ENCODE peak calls at places on chromosomes 3 and 15, in seven cellular contexts. D is NCI-H226, B is NCI-H2029, M is AG08396, N is cardiac muscle cell, K is testis, Q is GM12864. R is an unnamed sample.

GRCh38 chr15:33152502-33153109 is 41.9 kb downstream of the FMN1 start:
- DNase-seq in K (no peak), N (no peak), B (no peak), D (no peak), M (no peak), Q (no peak), R (no peak)

GRCh38 chr3:14920536-14920935 is 26.8 kb upstream of the NR2C2 start:
- DNase-seq in K (peak), D (no peak), M (no peak), B (no peak), N (no peak), Q (no peak), R (no peak)

GRCh38 chr3:175179055-175179454 is 319.9 kb downstream of the NAALADL2 start:
- DNase-seq in K (no peak), N (no peak), Q (no peak), M (no peak), B (peak), D (no peak), R (no peak)

GRCh38 chr3:170178631-170179030 is 2.9 kb downstream of the PHC3 start:
- DNase-seq in K (no peak), M (no peak), B (no peak), D (no peak), N (no peak), Q (no peak), R (no peak)

GRCh38 chr3:183230826-183231225 is 22.2 kb upstream of the B3GNT5 start:
- DNase-seq in Q (no peak), B (no peak), N (no peak), D (no peak), M (no peak), K (no peak), R (no peak)

GRCh38 chr3:185733980-185734724 is 90.7 kb downstream of the IGF2BP2 start:
- DNase-seq in B (peak), D (peak), K (peak), N (peak), M (peak), Q (peak), R (peak)

GRCh38 chr3:151169700-151170224 is 33.3 kb downstream of the GPR171 start:
- DNase-seq in M (no peak), Q (no peak), K (peak), N (no peak), B (no peak), D (peak), R (no peak)

GRCh38 chr3:25502233-25502632 is 74.2 kb downstream of the RARB start:
- DNase-seq in Q (no peak), D (no peak), B (no peak), K (no peak), M (no peak), N (no peak), R (no peak)

GRCh38 chr3:25294406-25294805 is 133.7 kb upstream of the RARB start:
- DNase-seq in K (no peak), Q (no peak), B (no peak), N (no peak), M (no peak), D (no peak), R (no peak)

GRCh38 chr15:95887666-95888480 is 442.6 kb upstream of the NR2F2 start:
- DNase-seq in M (no peak), B (no peak), D (peak), Q (no peak), K (no peak), N (no peak), R (no peak)

GRCh38 chr3:21944251-21944650 is 193.2 kb upstream of the ZNF385D start:
- DNase-seq in K (no peak), B (no peak), D (no peak), M (no peak), N (peak), Q (no peak), R (no peak)

GRCh38 chr3:117105650-117106049 is 396.1 kb downstream of the TUSC7 start:
- DNase-seq in Q (no peak), B (no peak), M (no peak), N (no peak), D (no peak), K (no peak), R (no peak)

GRCh38 chr15:100941536-100941935 is 22.4 kb downstream of the LRRK1 start:
- DNase-seq in K (no peak), Q (no peak), N (no peak), B (no peak), D (no peak), M (no peak), R (no peak)

GRCh38 chr3:3109407-3110298 is 521 bp downstream of the IL5RA start:
- DNase-seq in M (no peak), B (no peak), D (no peak), K (no peak), Q (no peak), N (no peak), R (no peak)

GRCh38 chr15:41971893-41972340 is 440 bp downstream of the EHD4 start:
- DNase-seq in M (peak), Q (no peak), B (no peak), K (no peak), D (peak), N (peak), R (peak)

GRCh38 chr15:57301307-57301706 is 75.0 kb upstream of the CGNL1 start:
- DNase-seq in B (no peak), N (no peak), D (no peak), M (no peak), Q (no peak), K (no peak), R (no peak)

GRCh38 chr3:124986153-124987143 is 51.9 kb upstream of the MUC13 start:
- DNase-seq in N (no peak), K (peak), M (peak), Q (no peak), D (peak), B (no peak), R (no peak)

GRCh38 chr3:153093629-153094028 is 68.4 kb upstream of the RAP2B start:
- DNase-seq in M (no peak), D (no peak), K (no peak), Q (no peak), N (no peak), B (no peak), R (no peak)

GRCh38 chr3:179971280-179971679 is 65.5 kb downstream of the PEX5L start:
- DNase-seq in K (no peak), D (peak), N (no peak), M (no peak), Q (no peak), B (peak), R (peak)

GRCh38 chr3:153443961-153444360 is 281.9 kb downstream of the RAP2B start:
- DNase-seq in B (no peak), N (peak), Q (no peak), D (no peak), M (no peak), K (no peak), R (no peak)

GRCh38 chr3:194105292-194105691 is 30.7 kb upstream of the HES1 start:
- DNase-seq in N (no peak), M (no peak), Q (no peak), D (no peak), B (no peak), K (no peak), R (no peak)

GRCh38 chr15:93449798-93450197 is 360.8 kb upstream of the RGMA start:
- DNase-seq in N (no peak), Q (no peak), M (no peak), D (no peak), K (no peak), B (no peak), R (no peak)

GRCh38 chr15:39589193-39589814 is 8.4 kb downstream of the THBS1 start:
- DNase-seq in Q (no peak), K (no peak), D (no peak), N (no peak), B (no peak), M (no peak), R (no peak)

GRCh38 chr3:197518794-197519451 is 36.8 kb downstream of the BDH1 start:
- DNase-seq in Q (no peak), B (no peak), M (no peak), D (peak), K (no peak), N (no peak), R (no peak)

GRCh38 chr3:140246578-140246977 is 311.6 kb downstream of the CLSTN2 start:
- DNase-seq in M (no peak), Q (no peak), K (no peak), N (no peak), B (no peak), D (no peak), R (no peak)

GRCh38 chr15:47390208-47390765 is 327.0 kb upstream of the SEMA6D start:
- DNase-seq in K (no peak), Q (no peak), N (no peak), M (no peak), D (no peak), B (no peak), R (no peak)

R was measured in NCI-H1105.